ENCODE peak calls at places on chromosomes 3 and 15, in five cellular contexts. One of them, this sample, is unnamed.

GRCh38 chr3:133691410-133692107 is 29.8 kb upstream of the TOPBP1 start:
- DNase-seq in uterus: no peak
- DNase-seq in endothelial cell: no peak
- DNase-seq in mammary epithelial cell: peak; percentile 48
- DNase-seq in Panc1: no peak
- DNase-seq in this sample: no peak

GRCh38 chr3:42706721-42707619 is 4.4 kb upstream of the HHATL start:
- DNase-seq in Panc1: no peak
- DNase-seq in endothelial cell: no peak
- DNase-seq in uterus: no peak
- DNase-seq in mammary epithelial cell: no peak
- DNase-seq in this sample: peak; percentile 62

GRCh38 chr3:8617921-8618320 is 26.7 kb downstream of the SSUH2 start:
- DNase-seq in endothelial cell: no peak
- DNase-seq in uterus: no peak
- DNase-seq in Panc1: no peak
- DNase-seq in mammary epithelial cell: no peak
- DNase-seq in this sample: no peak

GRCh38 chr3:55164876-55165275 is 237.0 kb upstream of the LRTM1 start:
- DNase-seq in mammary epithelial cell: no peak
- DNase-seq in uterus: no peak
- DNase-seq in Panc1: no peak
- DNase-seq in endothelial cell: no peak
- DNase-seq in this sample: no peak

GRCh38 chr3:71441925-71442620 is 141.5 kb downstream of the FOXP1 start:
- DNase-seq in mammary epithelial cell: no peak
- DNase-seq in Panc1: no peak
- DNase-seq in endothelial cell: no peak
- DNase-seq in uterus: no peak
- DNase-seq in this sample: no peak

GRCh38 chr3:182115328-182116045 is 403.8 kb downstream of the SOX2 start:
- DNase-seq in uterus: no peak
- DNase-seq in mammary epithelial cell: peak; percentile 21
- DNase-seq in endothelial cell: no peak
- DNase-seq in Panc1: no peak
- DNase-seq in this sample: no peak

GRCh38 chr3:37115451-37115850 is 58.9 kb downstream of the LRRFIP2 start:
- DNase-seq in uterus: no peak
- DNase-seq in endothelial cell: no peak
- DNase-seq in mammary epithelial cell: no peak
- DNase-seq in Panc1: no peak
- DNase-seq in this sample: no peak

GRCh38 chr3:126126292-126126691 is 42.4 kb upstream of the SLC41A3 start:
- DNase-seq in endothelial cell: no peak
- DNase-seq in uterus: peak; percentile 4
- DNase-seq in mammary epithelial cell: no peak
- DNase-seq in Panc1: no peak
- DNase-seq in this sample: peak; percentile 66

GRCh38 chr3:13209334-13209733 is 136.1 kb upstream of the IQSEC1 start:
- DNase-seq in mammary epithelial cell: no peak
- DNase-seq in endothelial cell: no peak
- DNase-seq in Panc1: no peak
- DNase-seq in uterus: no peak
- DNase-seq in this sample: no peak

GRCh38 chr15:82081904-82082810 is 36.3 kb upstream of the MEX3B start:
- DNase-seq in Panc1: no peak
- DNase-seq in mammary epithelial cell: peak; percentile 69
- DNase-seq in uterus: no peak
- DNase-seq in endothelial cell: peak; percentile 28
- DNase-seq in this sample: no peak
- TF ChIP-seq CTCF in Panc1: no peak
- TF ChIP-seq CTCF in mammary epithelial cell: peak; percentile 20
- TF ChIP-seq CTCF in uterus: no peak
- TF ChIP-seq CTCF in endothelial cell: no peak
- TF ChIP-seq CTCF in this sample: peak; percentile 46

GRCh38 chr3:2879587-2879986 is 230.6 kb downstream of the IL5RA start:
- DNase-seq in mammary epithelial cell: no peak
- DNase-seq in endothelial cell: no peak
- DNase-seq in Panc1: no peak
- DNase-seq in uterus: no peak
- DNase-seq in this sample: no peak

GRCh38 chr3:2876362-2876761 is 233.8 kb downstream of the IL5RA start:
- DNase-seq in uterus: no peak
- DNase-seq in mammary epithelial cell: no peak
- DNase-seq in Panc1: no peak
- DNase-seq in endothelial cell: no peak
- DNase-seq in this sample: no peak

GRCh38 chr3:2875699-2876098 is 234.5 kb downstream of the IL5RA start:
- DNase-seq in endothelial cell: no peak
- DNase-seq in mammary epithelial cell: no peak
- DNase-seq in Panc1: no peak
- DNase-seq in uterus: no peak
- DNase-seq in this sample: no peak

GRCh38 chr3:2880357-2880756 is 229.8 kb downstream of the IL5RA start:
- DNase-seq in uterus: no peak
- DNase-seq in mammary epithelial cell: no peak
- DNase-seq in Panc1: no peak
- DNase-seq in endothelial cell: no peak
- DNase-seq in this sample: no peak

GRCh38 chr3:2879023-2879422 is 231.2 kb downstream of the IL5RA start:
- DNase-seq in Panc1: no peak
- DNase-seq in mammary epithelial cell: no peak
- DNase-seq in endothelial cell: no peak
- DNase-seq in uterus: no peak
- DNase-seq in this sample: no peak
- TF ChIP-seq CTCF in Panc1: no peak
- TF ChIP-seq CTCF in mammary epithelial cell: no peak
- TF ChIP-seq CTCF in endothelial cell: no peak
- TF ChIP-seq CTCF in uterus: no peak
- TF ChIP-seq CTCF in this sample: no peak

GRCh38 chr3:168102735-168103410 is 7.1 kb upstream of the GOLIM4 start:
- DNase-seq in endothelial cell: no peak
- DNase-seq in Panc1: no peak
- DNase-seq in uterus: no peak
- DNase-seq in mammary epithelial cell: no peak
- DNase-seq in this sample: no peak
- TF ChIP-seq CTCF in endothelial cell: no peak
- TF ChIP-seq CTCF in Panc1: no peak
- TF ChIP-seq CTCF in uterus: no peak
- TF ChIP-seq CTCF in mammary epithelial cell: no peak
- TF ChIP-seq CTCF in this sample: no peak

DNA sequence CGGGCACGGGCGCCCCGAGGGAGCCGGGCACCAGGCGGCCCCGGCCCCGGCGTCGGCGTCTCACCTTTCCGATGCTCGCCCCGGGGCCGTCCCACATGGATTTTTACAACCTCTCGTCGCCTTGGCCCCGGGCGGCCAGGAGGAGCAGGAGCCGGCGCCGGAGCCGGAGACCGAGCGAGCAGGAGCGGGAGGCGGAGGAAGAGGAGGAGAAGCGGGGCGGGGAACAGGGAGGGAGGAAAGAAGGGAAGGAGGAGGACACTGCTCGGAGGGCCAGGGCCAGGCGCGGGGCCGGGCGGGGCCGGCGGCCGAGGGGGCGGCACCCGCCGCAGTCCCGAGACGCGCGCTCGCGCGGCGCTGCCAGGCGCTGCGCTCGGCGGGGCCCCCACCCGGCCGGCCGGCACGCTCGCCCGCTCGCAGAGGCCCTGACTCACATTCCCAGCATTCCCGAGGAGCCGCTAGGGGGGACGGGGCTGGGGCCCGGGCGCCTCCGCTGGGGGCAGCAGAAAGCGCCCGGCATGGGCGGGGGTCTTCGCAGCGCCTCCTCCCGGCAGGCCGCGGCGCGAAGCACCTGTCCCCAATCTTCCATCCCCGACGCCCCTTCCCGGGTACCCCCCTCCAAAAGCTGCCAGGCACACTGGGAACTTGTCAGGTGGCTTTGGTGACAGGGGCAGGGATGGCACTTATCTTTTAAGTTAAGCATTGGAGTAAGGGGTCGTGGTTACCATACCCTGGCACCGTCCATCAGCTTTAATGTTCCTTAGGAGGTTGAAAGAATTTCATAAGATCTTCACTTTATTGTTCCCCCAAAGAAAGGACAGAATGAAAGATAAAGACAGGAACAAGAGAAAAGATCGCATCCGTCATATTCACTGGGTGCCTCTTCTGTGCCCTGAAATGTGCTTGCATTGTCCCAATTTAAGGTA is at the start of gene ERC2:
- DNase-seq in uterus: peak; percentile 14
- DNase-seq in mammary epithelial cell: peak; percentile 27
- DNase-seq in endothelial cell: peak; percentile 89
- DNase-seq in Panc1: no peak
- DNase-seq in this sample: peak; percentile 76
- TF ChIP-seq CTCF in uterus: no peak
- TF ChIP-seq CTCF in mammary epithelial cell: no peak
- TF ChIP-seq CTCF in endothelial cell: peak; percentile 46
- TF ChIP-seq CTCF in Panc1: peak; percentile 55
- TF ChIP-seq CTCF in this sample: peak; percentile 72

GRCh38 chr3:19250959-19251610 is 102.8 kb downstream of the KCNH8 start:
- DNase-seq in uterus: no peak
- DNase-seq in endothelial cell: no peak
- DNase-seq in Panc1: no peak
- DNase-seq in mammary epithelial cell: no peak
- DNase-seq in this sample: no peak
- TF ChIP-seq CTCF in uterus: no peak
- TF ChIP-seq CTCF in endothelial cell: no peak
- TF ChIP-seq CTCF in Panc1: no peak
- TF ChIP-seq CTCF in mammary epithelial cell: no peak
- TF ChIP-seq CTCF in this sample: no peak

DNA sequence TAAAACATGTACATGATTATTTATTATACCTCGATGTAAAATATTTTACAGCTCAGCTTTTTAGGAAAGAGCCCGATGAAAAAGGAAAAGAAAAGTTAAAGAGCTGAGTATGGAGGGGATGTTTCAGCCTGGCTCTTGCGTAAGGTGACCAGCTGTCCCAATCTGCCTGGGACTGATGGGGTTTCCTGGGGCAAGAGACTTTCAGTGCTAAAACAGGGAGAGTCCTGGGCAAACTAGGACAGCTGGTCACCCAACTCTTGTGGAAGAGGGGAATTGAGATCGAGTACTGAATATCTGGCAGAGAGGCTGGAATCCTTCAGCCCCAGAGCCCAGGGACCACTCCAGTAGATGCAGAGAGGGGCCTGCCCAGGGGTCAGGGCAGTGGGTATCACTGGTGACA is 21.0 kb downstream of the DUOX2 start:
- DNase-seq in uterus: no peak
- DNase-seq in endothelial cell: no peak
- DNase-seq in Panc1: no peak
- DNase-seq in mammary epithelial cell: no peak
- DNase-seq in this sample: no peak
- TF ChIP-seq CTCF in uterus: no peak
- TF ChIP-seq CTCF in endothelial cell: no peak
- TF ChIP-seq CTCF in Panc1: no peak
- TF ChIP-seq CTCF in mammary epithelial cell: no peak
- TF ChIP-seq CTCF in this sample: no peak

GRCh38 chr15:31609243-31609642 is 282.6 kb downstream of the KLF13 start:
- DNase-seq in mammary epithelial cell: no peak
- DNase-seq in uterus: no peak
- DNase-seq in endothelial cell: no peak
- DNase-seq in Panc1: no peak
- DNase-seq in this sample: no peak

GRCh38 chr15:31607656-31608055 is 281.0 kb downstream of the KLF13 start:
- DNase-seq in Panc1: no peak
- DNase-seq in mammary epithelial cell: no peak
- DNase-seq in uterus: no peak
- DNase-seq in endothelial cell: no peak
- DNase-seq in this sample: no peak

GRCh38 chr15:31606261-31606669 is 279.6 kb downstream of the KLF13 start:
- DNase-seq in uterus: no peak
- DNase-seq in mammary epithelial cell: peak; percentile 9
- DNase-seq in Panc1: no peak
- DNase-seq in endothelial cell: no peak
- DNase-seq in this sample: no peak

GRCh38 chr15:31606942-31607497 is 280.4 kb downstream of the KLF13 start:
- DNase-seq in mammary epithelial cell: no peak
- DNase-seq in uterus: no peak
- DNase-seq in endothelial cell: no peak
- DNase-seq in Panc1: no peak
- DNase-seq in this sample: no peak

GRCh38 chr15:31605467-31605931 is 278.9 kb downstream of the KLF13 start:
- DNase-seq in mammary epithelial cell: no peak
- DNase-seq in Panc1: no peak
- DNase-seq in uterus: no peak
- DNase-seq in endothelial cell: peak; percentile 35
- DNase-seq in this sample: no peak
- TF ChIP-seq CTCF in mammary epithelial cell: no peak
- TF ChIP-seq CTCF in Panc1: peak; percentile 1
- TF ChIP-seq CTCF in uterus: no peak
- TF ChIP-seq CTCF in endothelial cell: peak; percentile 22
- TF ChIP-seq CTCF in this sample: peak; percentile 53

This sample was measured in type B pancreatic cell.